ENCODE peak calls at places on chromosome 1, in five cellular contexts. Z, X, G, Q and K are unnamed samples.

GRCh38 chr1:84060781-84061180 is 61.8 kb upstream of the TTLL7 start:
- DNase-seq in G (no peak), Z (no peak), Q (no peak), X (no peak), K (no peak)

GRCh38 chr1:2557146-2558029 is 1.2 kb downstream of the TNFRSF14 start:
- DNase-seq in X (no peak), G (peak), Q (no peak), Z (no peak), K (no peak)

GRCh38 chr1:159170639-159171038 is 776 bp upstream of the CADM3 start:
- DNase-seq in G (no peak), X (no peak), Q (no peak), Z (no peak), K (no peak)

GRCh38 chr1:115158181-115158580 is 68.9 kb upstream of the TSPAN2 start:
- DNase-seq in Q (no peak), G (no peak), Z (no peak), X (no peak), K (no peak)

GRCh38 chr1:209456878-209457277 is 126.6 kb upstream of the CAMK1G start:
- DNase-seq in Q (no peak), Z (no peak), G (no peak), X (no peak), K (no peak)

GRCh38 chr1:115300087-115300856 is 37.8 kb downstream of the NGF start:
- DNase-seq in Z (no peak), G (no peak), X (no peak), Q (no peak), K (no peak)

GRCh38 chr1:72439036-72439435 is 156.7 kb upstream of the NEGR1 start:
- DNase-seq in Q (no peak), G (no peak), X (no peak), Z (no peak), K (no peak)

GRCh38 chr1:213984387-213985180 is 3.2 kb upstream of the PROX1 start:
- DNase-seq in X (no peak), Q (no peak), Z (no peak), G (no peak), K (no peak)

GRCh38 chr1:53133261-53134041 is 9.0 kb downstream of the SLC1A7 start:
- DNase-seq in Z (no peak), G (no peak), X (no peak), Q (no peak), K (no peak)

GRCh38 chr1:42931108-42931539 is 27.5 kb downstream of the SLC2A1 start:
- DNase-seq in Z (no peak), G (peak), X (peak), Q (peak), K (no peak)

GRCh38 chr1:149844096-149844495 is 55.3 kb upstream of the BOLA1 start:
- DNase-seq in G (no peak), Z (no peak), X (peak), Q (no peak), K (no peak)

GRCh38 chr1:198367296-198367695 is 173.2 kb downstream of the ATP6V1G3 start:
- DNase-seq in X (no peak), Q (no peak), G (no peak), Z (no peak), K (no peak)

GRCh38 chr1:154142358-154142757 is 12.5 kb downstream of the NUP210L start:
- DNase-seq in Q (no peak), Z (no peak), G (no peak), X (no peak), K (no peak)

GRCh38 chr1:22114083-22115012 is 28.5 kb downstream of the WNT4 start:
- DNase-seq in Z (no peak), Q (no peak), G (peak), X (no peak), K (no peak)

GRCh38 chr1:55958498-55958897 is 620.9 kb downstream of the PLPP3 start:
- DNase-seq in G (no peak), Z (no peak), X (no peak), Q (peak), K (no peak)

GRCh38 chr1:10979483-10979920 is 33.0 kb upstream of the TARDBP start:
- DNase-seq in Z (no peak), X (no peak), G (no peak), Q (no peak), K (no peak)

GRCh38 chr1:27007909-27008582 is 4.6 kb downstream of the TENT5B start:
- DNase-seq in Q (no peak), Z (no peak), X (no peak), G (no peak), K (no peak)

GRCh38 chr1:54480201-54480848 is 67.7 kb upstream of the ACOT11 start:
- DNase-seq in Q (no peak), G (peak), Z (no peak), X (peak), K (no peak)

GRCh38 chr1:161706116-161706482 is 930 bp upstream of the FCRLA start:
- DNase-seq in Z (no peak), X (no peak), Q (no peak), G (no peak), K (no peak)

GRCh38 chr1:20604678-20605077 is 15.8 kb downstream of the CDA start:
- DNase-seq in Z (no peak), G (no peak), X (no peak), Q (no peak), K (no peak)

GRCh38 chr1:35605882-35606182 is 32.7 kb downstream of the TFAP2E start:
- DNase-seq in X (no peak), Q (no peak), G (no peak), Z (no peak), K (no peak)

GRCh38 chr1:179206817-179207216 is 22.7 kb downstream of the ABL2 start:
- DNase-seq in G (no peak), X (no peak), Z (no peak), Q (no peak), K (no peak)

GRCh38 chr1:224163311-224163710 is 19.7 kb upstream of the DEGS1 start:
- DNase-seq in Z (no peak), X (no peak), Q (no peak), G (no peak), K (no peak)

GRCh38 chr1:63063367-63063766 is 259.0 kb upstream of the FOXD3 start:
- DNase-seq in G (no peak), Z (no peak), Q (no peak), X (peak), K (peak)

GRCh38 chr1:212142883-212143530 is 107.5 kb downstream of the DTL start:
- DNase-seq in G (no peak), Q (no peak), X (no peak), Z (no peak), K (no peak)

GRCh38 chr1:34610063-34610462 is 144.8 kb upstream of the GJB5 start:
- DNase-seq in G (no peak), Z (no peak), X (no peak), Q (no peak), K (no peak)

GRCh38 chr1:238153939-238154338 is 263.2 kb upstream of the ZP4 start:
- DNase-seq in Q (no peak), G (no peak), Z (no peak), X (no peak), K (no peak)

GRCh38 chr1:8860738-8861516 is 17.6 kb downstream of the ENO1 start:
- DNase-seq in Z (no peak), X (no peak), Q (no peak), G (no peak), K (no peak)

GRCh38 chr1:202713110-202713509 is 2.9 kb upstream of the SYT2 start:
- DNase-seq in X (no peak), G (no peak), Q (no peak), Z (no peak), K (no peak)

GRCh38 chr1:165629848-165630628 is 996 bp upstream of the MGST3 start:
- DNase-seq in X (no peak), Q (no peak), G (peak), Z (no peak), K (no peak)

GRCh38 chr1:172002725-172003345 is 161.5 kb downstream of the DNM3 start:
- DNase-seq in G (peak), X (peak), Z (peak), Q (peak), K (no peak)

GRCh38 chr1:109474697-109475096 is 8.4 kb downstream of the SYPL2 start:
- DNase-seq in G (no peak), Z (no peak), X (peak), Q (no peak), K (no peak)

GRCh38 chr1:17569200-17570139 is 30.0 kb downstream of the ARHGEF10L start:
- DNase-seq in G (peak), X (peak), Q (no peak), Z (peak), K (no peak)

GRCh38 chr1:223752721-223753515 is 40.6 kb downstream of the CAPN2 start:
- DNase-seq in Z (no peak), X (no peak), G (no peak), Q (no peak), K (peak)

GRCh38 chr1:155078496-155079209 is at the start of gene EFNA3:
- DNase-seq in Q (no peak), G (peak), Z (no peak), X (peak), K (no peak)

GRCh38 chr1:65149753-65150463 is 1.9 kb downstream of the AK4 start:
- DNase-seq in X (no peak), G (no peak), Z (no peak), Q (no peak), K (no peak)

GRCh38 chr1:65150583-65151263 is 2.7 kb downstream of the AK4 start:
- DNase-seq in X (no peak), G (no peak), Z (no peak), Q (no peak), K (no peak)

GRCh38 chr1:65153635-65154034 is 5.6 kb downstream of the AK4 start:
- DNase-seq in Z (no peak), X (no peak), G (no peak), Q (no peak), K (no peak)

GRCh38 chr1:65149391-65149729 is 1.4 kb downstream of the AK4 start:
- DNase-seq in X (no peak), Q (no peak), Z (no peak), G (no peak), K (no peak)

GRCh38 chr1:65151641-65152040 is 3.6 kb downstream of the AK4 start:
- DNase-seq in Q (no peak), X (no peak), G (no peak), Z (no peak), K (no peak)
- TF ChIP-seq SIN3A in Q (no peak), X (no peak), G (no peak), Z (no peak), K (no peak)

DNA sequence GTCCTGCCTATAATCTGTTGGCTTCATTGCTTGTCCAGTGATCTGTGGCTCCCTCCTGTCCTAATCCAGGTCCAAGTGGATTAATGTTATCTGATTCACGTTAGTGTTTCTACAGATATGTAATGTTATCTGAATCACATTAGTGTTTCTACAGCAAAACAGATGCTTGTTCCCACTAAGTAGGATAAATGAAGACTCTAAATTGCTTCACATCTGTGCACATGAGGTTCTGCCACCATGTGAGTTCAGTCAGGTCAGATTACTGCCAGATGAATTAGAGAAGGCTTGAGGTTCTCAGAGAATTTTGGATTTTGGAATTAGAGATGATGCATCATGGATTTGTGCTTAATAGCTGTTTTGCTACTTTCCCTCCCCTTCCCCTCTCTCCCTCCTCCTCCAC is 13.2 kb downstream of the DISC1 start:
- DNase-seq in Z (no peak), Q (no peak), X (no peak), G (peak), K (no peak)
- TF ChIP-seq SIN3A in Z (no peak), Q (no peak), X (no peak), G (no peak), K (no peak)

GRCh38 chr1:236741757-236742156 is 53.3 kb upstream of the MTR start:
- DNase-seq in G (no peak), Q (no peak), Z (no peak), X (no peak), K (no peak)
- TF ChIP-seq SIN3A in G (no peak), Q (no peak), Z (no peak), X (no peak), K (no peak)

GRCh38 chr1:51607676-51608075 is 9.2 kb upstream of the OSBPL9 start:
- DNase-seq in Q (no peak), G (no peak), Z (no peak), X (peak), K (no peak)
- TF ChIP-seq SIN3A in Q (no peak), G (no peak), Z (no peak), X (no peak), K (no peak)

GRCh38 chr1:77438239-77438913 is 156.6 kb downstream of the AK5 start:
- DNase-seq in Q (no peak), Z (no peak), X (no peak), G (no peak), K (no peak)
- TF ChIP-seq SIN3A in Q (no peak), Z (no peak), X (no peak), G (no peak), K (no peak)

GRCh38 chr1:7384121-7384520 is 387.0 kb upstream of the VAMP3 start:
- DNase-seq in G (no peak), Z (no peak), Q (no peak), X (no peak), K (peak)

GRCh38 chr1:7380712-7381111 is 390.4 kb upstream of the VAMP3 start:
- DNase-seq in Q (no peak), G (peak), X (no peak), Z (no peak), K (no peak)

GRCh38 chr1:7384679-7385078 is 386.4 kb upstream of the VAMP3 start:
- DNase-seq in X (no peak), Q (no peak), G (no peak), Z (no peak), K (peak)

GRCh38 chr1:7383671-7384070 is 387.4 kb upstream of the VAMP3 start:
- DNase-seq in Q (no peak), G (no peak), Z (no peak), X (no peak), K (no peak)

DNA sequence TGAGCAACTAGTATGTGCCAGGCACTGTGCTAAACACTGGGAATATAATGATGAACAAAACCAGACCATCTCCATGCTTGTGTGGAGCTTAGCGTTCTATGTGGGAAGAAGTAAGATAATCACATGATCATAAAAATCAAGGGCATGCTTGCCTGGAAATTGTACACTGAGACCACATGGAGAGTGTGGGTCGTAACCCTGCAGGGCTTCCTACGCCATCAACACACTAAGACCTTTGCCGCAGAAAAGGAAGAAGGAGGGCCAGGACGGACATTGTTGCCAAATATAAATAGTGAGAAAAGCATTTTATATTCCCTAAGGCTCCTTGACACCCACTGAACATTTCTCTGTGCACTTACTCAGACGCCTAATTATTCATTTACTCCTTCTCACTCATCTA is 388.1 kb upstream of the VAMP3 start:
- DNase-seq in Z (no peak), X (no peak), G (no peak), Q (no peak), K (no peak)
- TF ChIP-seq SIN3A in Z (no peak), X (no peak), G (no peak), Q (no peak), K (no peak)

DNA sequence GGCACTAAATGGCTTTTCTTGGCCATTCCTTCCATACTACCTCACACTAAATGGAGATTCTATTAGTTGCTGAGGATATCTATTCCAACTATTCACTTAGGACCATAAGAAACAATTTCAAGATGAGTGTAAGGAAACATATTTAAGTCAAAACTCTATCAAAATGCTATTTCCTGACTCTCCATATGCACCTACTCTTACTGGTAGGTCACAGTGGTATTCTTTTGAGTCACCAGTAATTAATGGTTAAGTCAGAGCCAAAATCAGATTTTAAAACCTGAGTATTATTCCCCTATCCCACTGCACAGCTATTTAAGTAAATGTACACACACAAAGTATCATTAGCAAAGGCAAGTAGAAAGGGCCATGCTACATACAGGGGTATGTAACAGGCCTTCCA is 50.3 kb downstream of the ARID4B start:
- DNase-seq in Z (no peak), G (no peak), Q (no peak), X (no peak), K (no peak)
- TF ChIP-seq SIN3A in Z (no peak), G (no peak), Q (no peak), X (no peak), K (no peak)

DNA sequence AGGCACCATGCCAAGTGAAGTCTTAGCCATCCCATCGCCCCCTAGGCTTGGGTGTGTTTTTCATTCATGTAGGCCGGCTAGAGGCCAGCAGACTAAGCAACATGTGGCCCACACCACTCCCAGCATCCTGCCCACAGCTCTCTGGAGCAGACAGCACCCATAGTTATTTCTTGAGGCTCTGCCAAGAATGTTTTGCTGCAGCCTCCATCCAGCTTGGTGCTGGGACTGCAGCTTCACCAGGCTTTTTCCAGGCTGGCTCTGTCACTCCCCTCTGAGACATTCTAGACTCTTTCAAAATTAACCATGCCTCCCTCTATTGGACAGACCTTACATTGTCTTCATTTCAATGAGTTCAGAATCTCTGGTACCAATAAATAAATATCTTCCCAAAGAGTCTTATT is 104.2 kb downstream of the DUSP10 start:
- DNase-seq in G (no peak), Z (no peak), Q (no peak), X (no peak), K (no peak)
- TF ChIP-seq SIN3A in G (no peak), Z (no peak), Q (no peak), X (no peak), K (no peak)

DNA sequence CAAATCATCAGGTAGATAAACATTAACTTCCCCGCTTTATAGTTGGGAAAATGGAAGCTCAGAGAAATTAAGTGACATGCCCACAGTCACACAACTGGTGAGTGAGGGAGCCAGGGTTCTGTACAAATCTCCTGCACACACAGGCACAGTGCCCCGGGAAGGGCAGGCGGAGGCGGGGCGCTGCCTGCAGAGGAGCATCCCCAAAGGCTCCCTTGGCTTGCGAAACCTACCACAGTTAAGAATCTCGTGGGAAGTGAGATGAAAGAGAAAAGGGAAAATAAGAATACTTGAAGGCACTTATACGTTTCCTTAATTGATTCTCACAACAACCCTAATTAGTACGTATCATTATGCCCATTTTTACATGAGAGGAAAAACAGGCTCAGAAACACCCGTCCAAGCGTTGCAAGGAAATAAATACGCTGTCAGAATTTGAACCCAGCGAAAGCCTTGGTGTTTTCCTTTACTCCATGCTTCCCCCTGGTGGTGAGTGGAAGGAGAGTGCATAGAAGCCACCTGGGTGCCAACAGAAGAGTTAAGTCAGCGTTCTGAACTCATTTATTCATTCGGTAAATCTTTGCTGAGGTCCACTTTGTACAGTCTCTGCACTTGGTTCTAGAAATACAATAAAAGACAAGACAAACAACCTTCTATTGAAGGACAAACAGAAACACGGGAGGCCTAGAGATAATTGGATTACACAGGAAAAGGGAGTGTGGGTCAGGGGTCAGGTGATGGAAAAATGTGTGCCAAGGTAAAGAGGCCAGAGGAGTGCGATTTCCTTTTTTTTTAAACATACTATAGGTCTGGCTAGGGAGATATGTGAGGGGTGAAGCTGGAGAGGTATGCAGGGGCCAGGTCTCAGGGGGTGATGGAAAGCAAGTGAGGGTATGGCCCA is 28.4 kb downstream of the ACP6 start:
- DNase-seq in G (peak), Z (peak), X (peak), Q (no peak), K (no peak)
- TF ChIP-seq SIN3A in G (no peak), Z (no peak), X (no peak), Q (no peak), K (no peak)

DNA sequence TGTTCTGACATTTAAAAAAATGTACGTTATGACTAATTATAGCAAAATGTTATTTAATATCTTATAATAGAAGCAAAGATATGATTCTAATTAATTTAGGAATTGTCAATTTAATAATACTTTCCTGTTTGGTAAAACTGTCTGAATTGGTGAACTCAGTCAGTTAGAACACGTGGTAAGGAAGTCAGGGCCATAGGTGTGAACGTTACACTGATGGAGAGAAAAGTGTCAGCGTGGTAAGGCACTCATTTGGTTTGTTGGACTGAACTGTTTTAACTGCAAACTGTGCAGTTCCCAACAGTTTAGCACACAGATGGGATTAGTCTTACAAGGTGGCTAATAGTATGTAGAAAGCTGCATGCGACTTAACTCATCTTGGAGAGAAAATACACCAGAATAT is 102.9 kb downstream of the EPB41 start:
- DNase-seq in X (no peak), G (no peak), Q (no peak), Z (no peak), K (no peak)
- TF ChIP-seq SIN3A in X (no peak), G (no peak), Q (no peak), Z (no peak), K (no peak)